ENCODE peak calls at places on chromosomes 1 and 21, in four cellular contexts. J is vagina, Z is Peyer's patch, O is OCI-LY7. K is an unnamed sample. For H3K4me1, the result is how much of the 10 kb centered on the place peaks cover.

GRCh38 chr1:104768466-104768865 is 1018.8 kb downstream of the AMY1C start:
- DNase-seq in O (no peak), Z (no peak), J (no peak), K (no peak)

GRCh38 chr21:39047046-39047445 is 136.2 kb downstream of the PSMG1 start:
- DNase-seq in J (peak), O (no peak), Z (no peak), K (no peak)

GRCh38 chr1:99327357-99327756 is 63.1 kb downstream of the PLPPR4 start:
- DNase-seq in J (no peak), Z (no peak), O (no peak), K (no peak)

GRCh38 chr21:18161841-18162240 is 82.8 kb upstream of the CHODL start:
- DNase-seq in J (no peak), Z (no peak), O (no peak), K (no peak)

GRCh38 chr21:36579898-36580297 is 100.0 kb upstream of the CLDN14 start:
- DNase-seq in Z (no peak), O (no peak), J (no peak), K (no peak)

GRCh38 chr1:154191990-154192450 is at the start of gene TPM3:
- DNase-seq in O (no peak), Z (no peak), J (no peak), K (no peak)

GRCh38 chr1:246836169-246836568 is 95.6 kb downstream of the AHCTF1 start:
- DNase-seq in O (no peak), J (no peak), Z (no peak), K (no peak)

GRCh38 chr1:150696590-150696989 is 364 bp downstream of the GOLPH3L start:
- DNase-seq in O (no peak), J (no peak), Z (no peak), K (no peak)

GRCh38 chr1:158654570-158654969 is 31.9 kb downstream of the SPTA1 start:
- DNase-seq in O (peak), J (no peak), Z (peak), K (no peak)

GRCh38 chr21:35831791-35832190 is 228.5 kb downstream of the SETD4 start:
- DNase-seq in Z (no peak), J (no peak), O (no peak), K (no peak)

GRCh38 chr1:7265771-7266371 is 480.6 kb downstream of the CAMTA1 start:
- DNase-seq in Z (no peak), O (no peak), J (peak), K (no peak)

GRCh38 chr1:171998711-171999110 is 157.4 kb downstream of the DNM3 start:
- DNase-seq in Z (no peak), O (no peak), J (no peak), K (no peak)

GRCh38 chr1:61956774-61957173 is 214.5 kb downstream of the PATJ start:
- DNase-seq in Z (no peak), O (no peak), J (no peak), K (no peak)

GRCh38 chr1:156471496-156472490 is 28.8 kb downstream of the MEF2D start:
- DNase-seq in J (no peak), O (no peak), Z (no peak), K (no peak)

GRCh38 chr1:224852901-224853568 is 76.4 kb upstream of the DNAH14 start:
- DNase-seq in J (no peak), O (peak), Z (no peak), K (no peak)

GRCh38 chr1:197868751-197869501 is 33.5 kb upstream of the C1orf53 start:
- DNase-seq in Z (no peak), J (no peak), O (peak), K (peak)

GRCh38 chr1:29753244-29753643 is 516.9 kb downstream of the PTPRU start:
- DNase-seq in O (no peak), Z (no peak), J (no peak), K (no peak)

GRCh38 chr1:42937141-42937696 is 21.4 kb downstream of the SLC2A1 start:
- DNase-seq in J (no peak), Z (no peak), O (no peak), K (no peak)

GRCh38 chr1:50720457-50721053 is 239.5 kb downstream of the FAF1 start:
- DNase-seq in Z (no peak), J (no peak), O (no peak), K (no peak)

GRCh38 chr1:147612366-147612765 is 58.0 kb downstream of the ACP6 start:
- DNase-seq in J (no peak), O (no peak), Z (no peak), K (no peak)

GRCh38 chr21:42583992-42584641 is 69.3 kb upstream of the PDE9A start:
- DNase-seq in Z (no peak), O (no peak), J (no peak), K (no peak)

GRCh38 chr1:12060500-12060899 is 2.6 kb upstream of the TNFRSF8 start:
- DNase-seq in J (no peak), O (no peak), Z (no peak), K (no peak)

GRCh38 chr1:8950309-8950708 is 4.6 kb downstream of the CA6 start:
- DNase-seq in Z (no peak), O (no peak), J (no peak), K (no peak)

GRCh38 chr1:218660678-218661053 is 315.5 kb downstream of the TGFB2 start:
- DNase-seq in J (no peak), O (no peak), Z (no peak), K (no peak)

DNA sequence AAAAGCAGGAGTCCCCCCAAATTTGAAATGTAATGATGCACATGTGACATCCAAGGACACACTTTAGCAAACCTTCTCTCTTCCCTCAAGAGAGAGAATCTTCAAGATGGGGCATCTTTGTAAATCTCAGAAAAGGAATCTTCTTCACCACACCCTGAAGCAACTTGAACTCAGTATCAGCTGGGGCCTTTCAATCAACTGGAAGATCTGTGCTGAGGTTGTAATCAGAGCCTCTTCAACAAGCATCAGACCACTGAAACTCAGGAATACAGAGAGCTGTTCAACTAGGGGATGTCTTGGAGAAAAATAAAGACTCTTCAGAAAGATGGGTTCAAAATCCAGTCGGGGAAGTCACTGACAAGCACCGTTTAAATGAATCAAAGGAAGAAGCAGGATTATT is 92.5 kb upstream of the CAMK1G start:
- DNase-seq in O (no peak), J (no peak), Z (no peak), K (no peak)
- H3K27ac ChIP-seq in O (no peak), J (no peak), Z (no peak), K (no peak)

DNA sequence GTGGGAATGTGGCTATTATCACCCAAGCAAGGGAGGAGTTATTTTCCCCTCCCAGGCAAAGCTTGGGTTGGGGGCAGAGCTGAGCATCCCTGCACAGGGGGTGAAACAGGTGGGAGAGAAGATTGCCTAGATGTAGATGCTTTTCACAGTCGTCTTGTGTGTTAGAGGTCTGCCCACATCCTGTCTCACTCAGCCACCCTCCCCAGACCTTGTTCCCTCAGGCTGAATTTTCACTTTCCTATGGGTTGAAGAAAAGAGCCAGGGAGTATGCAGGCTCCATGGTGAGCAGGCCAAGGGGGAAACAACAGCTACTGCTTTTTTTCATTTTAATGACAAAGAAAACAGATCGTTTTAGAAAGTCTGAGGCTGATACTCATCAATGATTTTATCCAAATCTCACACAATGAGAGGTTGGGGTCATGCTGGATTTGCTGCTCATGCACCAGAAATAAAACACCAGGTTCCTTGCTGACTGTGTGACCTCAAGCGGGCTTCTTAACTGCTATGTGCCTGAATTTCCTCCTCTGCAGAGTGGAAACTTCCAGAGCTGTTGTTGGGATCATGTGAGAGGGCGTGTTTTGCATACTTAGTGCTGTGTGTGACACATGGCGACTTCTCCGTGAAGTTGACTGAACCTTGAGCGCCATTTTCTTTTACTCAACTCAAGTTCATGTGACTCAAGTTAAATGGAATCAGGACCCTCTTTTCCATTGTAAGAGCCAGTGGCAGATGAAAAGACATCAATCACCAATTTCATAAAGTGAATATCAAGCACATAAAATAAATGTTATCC is 223.8 kb downstream of the KIF26B start:
- DNase-seq in J (no peak), O (no peak), Z (no peak), K (peak)
- H3K4me3 ChIP-seq in J (no peak), O (no peak), Z (no peak), K (no peak)

DNA sequence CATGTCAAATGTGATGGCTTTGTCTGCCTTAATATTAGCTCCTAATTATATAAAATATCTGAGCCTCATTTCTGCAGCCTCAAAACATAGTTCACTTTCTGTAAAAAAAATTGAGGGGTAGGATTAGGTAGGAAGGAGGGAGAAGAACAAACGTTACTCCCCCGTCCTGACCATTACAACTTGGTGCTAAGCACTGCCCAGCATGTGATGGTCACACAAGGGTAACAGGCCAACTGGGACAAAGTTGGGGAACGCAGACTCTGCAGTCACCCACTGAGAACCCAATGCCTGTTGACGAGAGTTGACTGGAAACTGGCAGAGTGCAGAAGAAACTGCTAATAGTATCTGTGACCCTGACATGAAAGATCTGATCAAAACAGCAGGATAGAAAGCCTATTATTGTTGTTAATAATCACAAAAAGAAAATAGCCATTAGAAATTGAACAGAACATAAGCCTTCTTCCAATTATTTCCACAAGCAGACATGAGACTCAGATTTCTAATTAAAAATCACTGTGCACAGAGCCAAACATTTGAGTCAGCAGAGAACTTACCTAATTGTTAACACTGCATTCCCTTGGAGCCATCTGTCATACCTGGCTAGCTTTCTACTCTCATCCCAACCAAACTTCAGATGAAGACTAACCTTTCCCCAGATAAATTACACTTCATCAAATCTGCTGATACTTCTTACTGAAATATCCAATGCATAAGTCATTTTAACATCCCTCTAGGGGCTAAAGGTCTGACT is 5.5 kb downstream of the SORT1 start:
- DNase-seq in Z (no peak), O (no peak), J (no peak), K (no peak)
- H3K4me1 ChIP-seq in Z (under half), O (half or more), J (under half), K (under half)

GRCh38 chr1:10652626-10653025 is 143.8 kb downstream of the CASZ1 start:
- DNase-seq in Z (no peak), J (no peak), O (no peak), K (no peak)

GRCh38 chr1:10656431-10656830 is 140.0 kb downstream of the CASZ1 start:
- DNase-seq in J (no peak), Z (no peak), O (no peak), K (no peak)

GRCh38 chr1:10653370-10654125 is 142.9 kb downstream of the CASZ1 start:
- DNase-seq in O (no peak), Z (no peak), J (no peak), K (no peak)

GRCh38 chr1:10657080-10657847 is 139.2 kb downstream of the CASZ1 start:
- DNase-seq in O (no peak), J (no peak), Z (no peak), K (no peak)

GRCh38 chr1:10655002-10655401 is 141.4 kb downstream of the CASZ1 start:
- DNase-seq in O (no peak), Z (no peak), J (no peak), K (no peak)
- H3K27ac ChIP-seq in O (no peak), Z (peak), J (no peak), K (no peak)

DNA sequence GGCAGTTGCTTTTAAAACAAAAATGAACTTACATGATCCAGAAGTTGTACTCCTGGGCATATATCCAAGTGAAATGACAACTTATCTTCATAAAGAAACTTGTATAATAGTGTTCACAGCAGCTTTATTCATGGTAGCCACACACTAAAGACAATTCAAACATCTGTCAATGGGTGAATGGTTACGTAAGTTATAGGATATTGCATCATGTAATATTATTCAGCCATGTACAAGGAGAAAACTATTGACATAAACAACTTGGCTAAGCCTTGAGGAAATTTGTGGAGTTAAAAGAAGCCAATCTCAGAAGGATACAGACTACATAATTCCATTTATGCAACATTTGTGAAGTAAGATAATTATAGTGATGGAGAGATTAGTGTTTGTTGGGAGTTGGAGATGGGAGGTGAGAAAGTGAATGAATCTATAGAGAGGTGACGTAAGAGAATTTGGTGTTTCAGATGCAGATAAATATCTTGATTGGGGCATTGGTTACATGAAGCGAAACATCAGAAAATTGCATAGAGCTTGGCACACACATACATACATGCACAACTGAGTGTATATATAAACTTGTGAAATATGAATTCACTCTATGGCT is 49.9 kb upstream of the GRIK1 start:
- DNase-seq in J (no peak), Z (no peak), O (no peak), K (no peak)
- H3K4me3 ChIP-seq in J (no peak), Z (no peak), O (no peak), K (no peak)

K was measured in CD4-positive, alpha-beta memory T cell.